ENCODE peak calls at places on chromosomes 2 and 18, in four cellular contexts. One of them, this sample, is unnamed. For H3K36me3 and H3K27me3, the result is how much of the 10 kb centered on the place peaks cover.

GRCh38 chr2:58376592-58376991 is 135.5 kb upstream of the FANCL start:
- DNase-seq in CD8-positive, alpha-beta memory T cell: no peak
- DNase-seq in right atrium auricular region: no peak
- DNase-seq in PC-9: no peak
- DNase-seq in this sample: no peak

GRCh38 chr2:61167587-61167986 is 5.6 kb downstream of the C2orf74 start:
- DNase-seq in CD8-positive, alpha-beta memory T cell: no peak
- DNase-seq in right atrium auricular region: no peak
- DNase-seq in PC-9: no peak
- DNase-seq in this sample: no peak

GRCh38 chr2:168986544-168986943 is 44.6 kb downstream of the ABCB11 start:
- DNase-seq in CD8-positive, alpha-beta memory T cell: no peak
- DNase-seq in right atrium auricular region: no peak
- DNase-seq in PC-9: no peak
- DNase-seq in this sample: no peak

GRCh38 chr18:55300469-55301195 is 287.4 kb downstream of the TCF4 start:
- DNase-seq in CD8-positive, alpha-beta memory T cell: no peak
- DNase-seq in right atrium auricular region: no peak
- DNase-seq in PC-9: no peak
- DNase-seq in this sample: peak

GRCh38 chr18:25876334-25876979 is 214.0 kb downstream of the SS18 start:
- DNase-seq in CD8-positive, alpha-beta memory T cell: no peak
- DNase-seq in right atrium auricular region: no peak
- DNase-seq in PC-9: no peak
- DNase-seq in this sample: no peak

GRCh38 chr18:21115519-21116411 is 4.2 kb upstream of the ROCK1 start:
- DNase-seq in CD8-positive, alpha-beta memory T cell: no peak
- DNase-seq in right atrium auricular region: no peak
- DNase-seq in PC-9: no peak
- DNase-seq in this sample: peak

GRCh38 chr2:237228226-237228625 is 142.5 kb downstream of the COPS8 start:
- DNase-seq in CD8-positive, alpha-beta memory T cell: no peak
- DNase-seq in right atrium auricular region: no peak
- DNase-seq in PC-9: no peak
- DNase-seq in this sample: no peak

GRCh38 chr18:72866901-72867701 is 686 bp downstream of the NETO1 start:
- DNase-seq in CD8-positive, alpha-beta memory T cell: no peak
- DNase-seq in right atrium auricular region: no peak
- DNase-seq in PC-9: no peak
- DNase-seq in this sample: peak

GRCh38 chr2:144477281-144477942 is 42.5 kb downstream of the ZEB2 start:
- DNase-seq in CD8-positive, alpha-beta memory T cell: no peak
- DNase-seq in right atrium auricular region: no peak
- DNase-seq in PC-9: no peak
- DNase-seq in this sample: no peak

GRCh38 chr2:101162561-101163330 is 11.6 kb upstream of the TBC1D8 start:
- DNase-seq in CD8-positive, alpha-beta memory T cell: no peak
- DNase-seq in right atrium auricular region: no peak
- DNase-seq in PC-9: no peak
- DNase-seq in this sample: no peak

GRCh38 chr2:111930875-111931274 is 32.5 kb downstream of the MERTK start:
- DNase-seq in CD8-positive, alpha-beta memory T cell: no peak
- DNase-seq in right atrium auricular region: no peak
- DNase-seq in PC-9: no peak
- DNase-seq in this sample: peak

GRCh38 chr18:28019425-28020108 is 157.4 kb downstream of the CDH2 start:
- DNase-seq in CD8-positive, alpha-beta memory T cell: no peak
- DNase-seq in right atrium auricular region: no peak
- DNase-seq in PC-9: no peak
- DNase-seq in this sample: no peak

GRCh38 chr2:178385595-178386148 is 65.3 kb downstream of the PRKRA start:
- DNase-seq in CD8-positive, alpha-beta memory T cell: no peak
- DNase-seq in right atrium auricular region: no peak
- DNase-seq in PC-9: no peak
- DNase-seq in this sample: no peak

GRCh38 chr2:113138428-113139322 is 11.3 kb downstream of the IL1RN start:
- DNase-seq in CD8-positive, alpha-beta memory T cell: peak
- DNase-seq in right atrium auricular region: peak
- DNase-seq in PC-9: peak
- DNase-seq in this sample: peak

GRCh38 chr2:10425656-10426055 is 22.5 kb downstream of the ODC1 start:
- DNase-seq in CD8-positive, alpha-beta memory T cell: no peak
- DNase-seq in right atrium auricular region: no peak
- DNase-seq in PC-9: no peak
- DNase-seq in this sample: no peak

GRCh38 chr18:58863539-58864145 is 1.0 kb upstream of the ZNF532 start:
- DNase-seq in CD8-positive, alpha-beta memory T cell: peak
- DNase-seq in right atrium auricular region: no peak
- DNase-seq in PC-9: peak
- DNase-seq in this sample: peak

GRCh38 chr2:167431949-167432348 is 543.7 kb downstream of the XIRP2 start:
- DNase-seq in CD8-positive, alpha-beta memory T cell: no peak
- DNase-seq in right atrium auricular region: no peak
- DNase-seq in PC-9: no peak
- DNase-seq in this sample: no peak

GRCh38 chr2:88933980-88934379 is 242.5 kb downstream of the RPIA start:
- DNase-seq in CD8-positive, alpha-beta memory T cell: no peak
- DNase-seq in right atrium auricular region: no peak
- DNase-seq in PC-9: no peak
- DNase-seq in this sample: no peak

GRCh38 chr2:168116448-168116847 is 130.9 kb downstream of the STK39 start:
- DNase-seq in CD8-positive, alpha-beta memory T cell: no peak
- DNase-seq in right atrium auricular region: no peak
- DNase-seq in PC-9: no peak
- DNase-seq in this sample: no peak

GRCh38 chr2:95052301-95052700 is 26.8 kb downstream of the MAL start:
- DNase-seq in CD8-positive, alpha-beta memory T cell: no peak
- DNase-seq in right atrium auricular region: no peak
- DNase-seq in PC-9: peak
- DNase-seq in this sample: no peak

GRCh38 chr2:38528008-38528442 is 74.7 kb downstream of the HNRNPLL start:
- DNase-seq in CD8-positive, alpha-beta memory T cell: no peak
- DNase-seq in right atrium auricular region: no peak
- DNase-seq in PC-9: peak
- DNase-seq in this sample: peak

GRCh38 chr18:3368193-3368592 is 81.8 kb upstream of the TGIF1 start:
- DNase-seq in CD8-positive, alpha-beta memory T cell: no peak
- DNase-seq in right atrium auricular region: no peak
- DNase-seq in PC-9: peak
- DNase-seq in this sample: peak

GRCh38 chr2:15914981-15915380 is 25.4 kb upstream of the MYCN start:
- DNase-seq in CD8-positive, alpha-beta memory T cell: no peak
- DNase-seq in right atrium auricular region: no peak
- DNase-seq in PC-9: no peak
- DNase-seq in this sample: no peak

GRCh38 chr2:173235947-173236803 is 118.5 kb upstream of the CDCA7 start:
- DNase-seq in CD8-positive, alpha-beta memory T cell: no peak
- DNase-seq in right atrium auricular region: no peak
- DNase-seq in PC-9: no peak
- DNase-seq in this sample: no peak

GRCh38 chr2:40431600-40431955 is 20.3 kb downstream of the SLC8A1 start:
- DNase-seq in CD8-positive, alpha-beta memory T cell: no peak
- DNase-seq in right atrium auricular region: no peak
- DNase-seq in PC-9: no peak
- DNase-seq in this sample: peak

GRCh38 chr2:150387586-150388288 is 99.7 kb downstream of the RND3 start:
- DNase-seq in CD8-positive, alpha-beta memory T cell: no peak
- DNase-seq in right atrium auricular region: no peak
- DNase-seq in PC-9: no peak
- DNase-seq in this sample: no peak

GRCh38 chr2:127621981-127622431 is 23.9 kb upstream of the GPR17 start:
- DNase-seq in CD8-positive, alpha-beta memory T cell: no peak
- DNase-seq in right atrium auricular region: no peak
- DNase-seq in PC-9: no peak
- DNase-seq in this sample: no peak

GRCh38 chr2:39243469-39244123 is at the start of gene CDKL4:
- DNase-seq in CD8-positive, alpha-beta memory T cell: peak
- DNase-seq in right atrium auricular region: no peak
- DNase-seq in PC-9: no peak
- DNase-seq in this sample: peak

GRCh38 chr2:5236308-5236707 is 455.9 kb upstream of the SOX11 start:
- DNase-seq in CD8-positive, alpha-beta memory T cell: no peak
- DNase-seq in right atrium auricular region: no peak
- DNase-seq in PC-9: no peak
- DNase-seq in this sample: no peak

GRCh38 chr2:200985806-200986205 is 22.3 kb upstream of the ORC2 start:
- DNase-seq in CD8-positive, alpha-beta memory T cell: no peak
- DNase-seq in right atrium auricular region: no peak
- DNase-seq in PC-9: no peak
- DNase-seq in this sample: peak

GRCh38 chr2:43226955-43227829 is 786 bp upstream of the ZFP36L2 start:
- DNase-seq in CD8-positive, alpha-beta memory T cell: peak
- DNase-seq in right atrium auricular region: peak
- DNase-seq in PC-9: peak
- DNase-seq in this sample: peak

GRCh38 chr2:43227830-43228280 is 1.4 kb upstream of the ZFP36L2 start:
- DNase-seq in CD8-positive, alpha-beta memory T cell: no peak
- DNase-seq in right atrium auricular region: no peak
- DNase-seq in PC-9: no peak
- DNase-seq in this sample: no peak

GRCh38 chr2:43225788-43226557 is 433 bp downstream of the ZFP36L2 start:
- DNase-seq in CD8-positive, alpha-beta memory T cell: no peak
- DNase-seq in right atrium auricular region: no peak
- DNase-seq in PC-9: no peak
- DNase-seq in this sample: no peak

GRCh38 chr2:43225093-43225787 is 1.2 kb downstream of the ZFP36L2 start:
- DNase-seq in CD8-positive, alpha-beta memory T cell: peak
- DNase-seq in right atrium auricular region: no peak
- DNase-seq in PC-9: peak
- DNase-seq in this sample: peak

DNA sequence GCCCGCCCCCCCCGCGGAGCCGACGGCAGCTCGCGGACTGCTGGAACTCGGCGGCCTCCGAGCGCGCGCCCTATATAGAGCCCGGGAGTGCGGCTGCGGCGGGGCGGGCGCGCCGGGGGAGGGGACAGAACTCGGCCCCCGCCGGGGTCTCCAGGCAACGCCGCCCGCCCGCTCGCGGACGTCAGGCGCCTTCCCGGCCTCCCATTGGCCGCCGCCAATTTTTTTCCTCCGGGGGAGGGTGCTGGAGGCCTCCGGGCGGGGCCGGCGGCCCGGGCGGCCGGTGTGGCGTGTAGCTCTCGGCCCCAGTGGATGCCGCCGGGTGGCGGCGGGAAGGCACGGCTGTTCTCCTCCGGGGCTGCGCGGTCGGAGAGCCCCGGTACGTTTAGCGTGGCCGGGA is at the start of gene ZFP36L2:
- DNase-seq in CD8-positive, alpha-beta memory T cell: peak
- DNase-seq in right atrium auricular region: peak
- DNase-seq in PC-9: peak
- DNase-seq in this sample: peak
- H3K36me3 ChIP-seq in CD8-positive, alpha-beta memory T cell: under half
- H3K36me3 ChIP-seq in right atrium auricular region: under half
- H3K36me3 ChIP-seq in PC-9: under half
- H3K36me3 ChIP-seq in this sample: half or more

GRCh38 chr2:70903641-70904340 is 31.9 kb upstream of the ATP6V1B1 start:
- DNase-seq in CD8-positive, alpha-beta memory T cell: no peak
- DNase-seq in right atrium auricular region: peak
- DNase-seq in PC-9: no peak
- DNase-seq in this sample: no peak
- H3K27me3 ChIP-seq in CD8-positive, alpha-beta memory T cell: half or more
- H3K27me3 ChIP-seq in right atrium auricular region: under half
- H3K27me3 ChIP-seq in PC-9: under half
- H3K27me3 ChIP-seq in this sample: under half

GRCh38 chr2:203804766-203805484 is 62.6 kb upstream of the CTLA4 start:
- DNase-seq in CD8-positive, alpha-beta memory T cell: no peak
- DNase-seq in right atrium auricular region: no peak
- DNase-seq in PC-9: no peak
- DNase-seq in this sample: peak
- H3K4me3 ChIP-seq in CD8-positive, alpha-beta memory T cell: no peak
- H3K4me3 ChIP-seq in right atrium auricular region: no peak
- H3K4me3 ChIP-seq in PC-9: no peak
- H3K4me3 ChIP-seq in this sample: no peak

GRCh38 chr2:74472086-74472944 is at the start of gene MRPL53:
- DNase-seq in CD8-positive, alpha-beta memory T cell: peak
- DNase-seq in right atrium auricular region: peak
- DNase-seq in PC-9: peak
- DNase-seq in this sample: peak
- H3K36me3 ChIP-seq in CD8-positive, alpha-beta memory T cell: under half
- H3K36me3 ChIP-seq in right atrium auricular region: under half
- H3K36me3 ChIP-seq in PC-9: under half
- H3K36me3 ChIP-seq in this sample: under half